ENCODE peak calls at places on chromosomes 11 and 22, in eight cellular contexts. F is neuronal stem cell, T is AML-193, U is NCI-H1694 treated with DMSO at 0.1 percent for 48 hours, J is AG04450, D is NCI-H1930, Y is mesenteric fat pad, Q is SW 1271. G is an unnamed sample.

GRCh38 chr11:111631666-111632039 is 29.4 kb downstream of the SIK2 start:
- DNase-seq in Y (no peak), T (no peak), U (no peak), Q (peak), F (no peak), J (peak), D (no peak), G (peak)

GRCh38 chr11:121550247-121551132 is 97.7 kb upstream of the SORL1-AS1 start:
- DNase-seq in Y (no peak), F (no peak), J (no peak), Q (no peak), D (no peak), T (no peak), U (no peak), G (no peak)

GRCh38 chr11:72750086-72750485 is 2.1 kb downstream of the ARAP1 start:
- DNase-seq in F (no peak), Q (no peak), Y (no peak), J (no peak), T (no peak), U (no peak), D (no peak), G (no peak)

GRCh38 chr22:21106000-21106399 is 60.3 kb downstream of the LRRC74B start:
- DNase-seq in F (no peak), T (no peak), Q (no peak), Y (no peak), D (no peak), J (no peak), U (no peak), G (no peak)

GRCh38 chr11:10568486-10568941 is at the start of gene LYVE1:
- DNase-seq in T (no peak), Q (no peak), Y (no peak), U (no peak), D (no peak), J (no peak), F (no peak), G (no peak)

GRCh38 chr22:26848244-26848920 is 191.0 kb downstream of the MIAT start:
- DNase-seq in F (no peak), Y (no peak), Q (no peak), J (no peak), U (no peak), T (no peak), D (no peak), G (no peak)

GRCh38 chr11:116471608-116472007 is 301.2 kb downstream of the BUD13 start:
- DNase-seq in T (no peak), U (no peak), F (no peak), D (no peak), Q (no peak), J (no peak), Y (no peak), G (peak)

GRCh38 chr11:17873571-17873970 is 139.0 kb downstream of the KCNC1 start:
- DNase-seq in Q (no peak), F (no peak), T (no peak), U (no peak), J (no peak), D (no peak), Y (no peak), G (no peak)

GRCh38 chr11:117822031-117822521 is 2.5 kb downstream of the FXYD2 start:
- DNase-seq in Q (no peak), D (no peak), F (no peak), U (no peak), J (no peak), Y (no peak), T (peak), G (no peak)

GRCh38 chr11:19792510-19792909 is 79.9 kb downstream of the NAV2 start:
- DNase-seq in Q (no peak), U (no peak), F (no peak), J (no peak), T (no peak), D (no peak), Y (no peak), G (no peak)

GRCh38 chr11:15603208-15603607 is 488.5 kb downstream of the INSC start:
- DNase-seq in J (no peak), Q (no peak), F (no peak), D (no peak), U (no peak), Y (no peak), T (no peak), G (no peak)

GRCh38 chr11:803770-804598 is 1.0 kb downstream of the PIDD1 start:
- DNase-seq in Y (no peak), D (no peak), T (no peak), Q (no peak), F (no peak), J (no peak), U (peak), G (no peak)

GRCh38 chr11:118618991-118619375 is 11.6 kb downstream of the PHLDB1 start:
- DNase-seq in J (no peak), Y (no peak), U (no peak), T (no peak), F (no peak), D (no peak), Q (no peak), G (no peak)

GRCh38 chr22:31871475-31871874 is 72.9 kb upstream of the YWHAH start:
- DNase-seq in U (no peak), J (no peak), T (peak), F (no peak), Q (no peak), D (no peak), Y (no peak), G (no peak)

GRCh38 chr11:68659158-68659921 is 25.0 kb upstream of the GAL start:
- DNase-seq in T (no peak), J (peak), F (no peak), U (peak), D (peak), Y (no peak), Q (no peak), G (no peak)

GRCh38 chr11:61774441-61774840 is 18.0 kb downstream of the TMEM258 start:
- DNase-seq in T (no peak), Q (no peak), D (no peak), F (no peak), Y (no peak), U (no peak), J (no peak), G (no peak)

GRCh38 chr11:65014146-65014960 is at the start of gene ARL2:
- DNase-seq in Y (peak), Q (no peak), J (no peak), U (no peak), T (peak), F (no peak), D (no peak), G (no peak)

GRCh38 chr11:92409347-92409746 is 184.7 kb downstream of the FAT3 start:
- DNase-seq in J (no peak), T (no peak), F (no peak), Q (no peak), U (no peak), D (no peak), Y (no peak), G (no peak)

GRCh38 chr11:118608268-118609214 is 1.1 kb downstream of the PHLDB1 start:
- DNase-seq in Y (peak), Q (peak), U (no peak), J (no peak), F (no peak), D (no peak), T (no peak), G (no peak)

GRCh38 chr11:7904910-7905309 is 26.2 kb downstream of the OR10A6 start:
- DNase-seq in F (no peak), Q (no peak), U (no peak), D (no peak), Y (no peak), T (no peak), J (peak), G (no peak)

GRCh38 chr11:5234390-5234834 is at the start of gene HBD:
- DNase-seq in J (peak), Y (no peak), F (no peak), D (no peak), Q (no peak), T (no peak), U (no peak), G (no peak)

GRCh38 chr11:113179181-113179701 is 135.1 kb upstream of the TTC12 start:
- DNase-seq in T (no peak), D (peak), Y (no peak), F (peak), U (no peak), J (no peak), Q (no peak), G (no peak)

GRCh38 chr11:15968461-15969130 is 387.8 kb downstream of the SOX6 start:
- DNase-seq in J (no peak), F (no peak), Y (no peak), T (no peak), U (no peak), D (no peak), Q (no peak), G (no peak)

GRCh38 chr11:61062181-61062955 is 39.9 kb upstream of the CD5 start:
- DNase-seq in J (no peak), F (no peak), U (no peak), T (no peak), D (no peak), Q (no peak), Y (peak), G (no peak)

GRCh38 chr11:33997473-33998347 is 53.8 kb upstream of the CAPRIN1 start:
- DNase-seq in Y (no peak), T (no peak), U (no peak), F (no peak), Q (no peak), D (no peak), J (no peak), G (no peak)

GRCh38 chr22:45224988-45225731 is 15.5 kb downstream of the KIAA0930 start:
- DNase-seq in Q (no peak), Y (no peak), U (no peak), J (no peak), F (no peak), T (no peak), D (no peak), G (no peak)

GRCh38 chr11:128680906-128681305 is 13.0 kb upstream of the FLI1 start:
- DNase-seq in T (no peak), Q (no peak), J (no peak), F (no peak), U (no peak), Y (no peak), D (no peak), G (no peak)

G was measured in keratinocyte.